ENCODE peak calls at places on chromosomes 11 and 22, in seven cellular contexts. B is GM19239, G is ACHN, R is psoas muscle, J is activated T-cell treated with anti-CD3 and anti-CD28 coated beads for 4 hours, L is NCI-H1092, Q is transverse colon. M is an unnamed sample.

GRCh38 chr11:8281266-8281665 is 17.6 kb upstream of the LMO1 start:
- DNase-seq in B (no peak), G (no peak), R (no peak), J (no peak), L (no peak), Q (no peak), M (no peak)

GRCh38 chr11:59135648-59136461 is 6.8 kb upstream of the FAM111A start:
- DNase-seq in B (peak; percentile 49), G (peak; percentile 72), R (peak; percentile 87), J (peak; percentile 86), L (peak; percentile 79), Q (peak; percentile 85), M (peak; percentile 78)

GRCh38 chr11:88320149-88320559 is 17.4 kb downstream of the CTSC start:
- DNase-seq in B (no peak), G (no peak), R (no peak), J (no peak), L (no peak), Q (no peak), M (no peak)

GRCh38 chr11:12640355-12640754 is 33.9 kb upstream of the TEAD1 start:
- DNase-seq in B (no peak), G (no peak), R (no peak), J (no peak), L (no peak), Q (no peak), M (no peak)

GRCh38 chr11:8587915-8588314 is 6.1 kb downstream of the STK33 start:
- DNase-seq in B (no peak), G (no peak), R (no peak), J (no peak), L (no peak), Q (no peak), M (no peak)

GRCh38 chr22:50432131-50432870 is 42.5 kb downstream of the SBF1 start:
- DNase-seq in B (no peak), G (no peak), R (peak; percentile 52), J (no peak), L (no peak), Q (no peak), M (no peak)

GRCh38 chr11:13535819-13536218 is 40.0 kb upstream of the PTH start:
- DNase-seq in B (no peak), G (no peak), R (no peak), J (no peak), L (no peak), Q (no peak), M (no peak)

GRCh38 chr22:40703731-40704130 is 24.4 kb downstream of the MCHR1 start:
- DNase-seq in B (no peak), G (no peak), R (peak; percentile 39), J (no peak), L (no peak), Q (no peak), M (no peak)

GRCh38 chr22:35397095-35397904 is 2.6 kb upstream of the MCM5 start:
- DNase-seq in B (no peak), G (peak; percentile 78), R (no peak), J (no peak), L (no peak), Q (no peak), M (no peak)

GRCh38 chr11:9714540-9714939 is 50.7 kb downstream of the SWAP70 start:
- DNase-seq in B (no peak), G (no peak), R (no peak), J (no peak), L (no peak), Q (no peak), M (no peak)

GRCh38 chr11:124717786-124718634 is 21.7 kb upstream of the NRGN start:
- DNase-seq in B (no peak), G (peak; percentile 25), R (peak; percentile 62), J (no peak), L (no peak), Q (no peak), M (no peak)

GRCh38 chr11:123454060-123454651 is 24.1 kb downstream of the GRAMD1B start:
- DNase-seq in B (no peak), G (no peak), R (no peak), J (no peak), L (no peak), Q (peak; percentile 24), M (no peak)

GRCh38 chr11:114199051-114199450 is 97.1 kb upstream of the NNMT start:
- DNase-seq in B (no peak), G (no peak), R (no peak), J (no peak), L (no peak), Q (no peak), M (no peak)

GRCh38 chr11:36403661-36404060 is 106.4 kb downstream of the TRAF6 start:
- DNase-seq in B (no peak), G (no peak), R (no peak), J (no peak), L (no peak), Q (no peak), M (no peak)

GRCh38 chr11:31987118-31988005 is 103.5 kb upstream of the RCN1 start:
- DNase-seq in B (no peak), G (no peak), R (no peak), J (no peak), L (no peak), Q (no peak), M (no peak)

GRCh38 chr11:72091292-72091691 is 10.6 kb downstream of the LRRC51 start:
- DNase-seq in B (peak; percentile 54), G (peak; percentile 57), R (peak; percentile 84), J (peak; percentile 67), L (peak; percentile 53), Q (peak; percentile 82), M (peak; percentile 70)

GRCh38 chr22:24441406-24442351 is 14.3 kb downstream of the ADORA2A start:
- DNase-seq in B (no peak), G (no peak), R (peak; percentile 51), J (no peak), L (no peak), Q (no peak), M (no peak)

GRCh38 chr11:106398396-106399074 is 321.1 kb downstream of the AASDHPPT start:
- DNase-seq in B (no peak), G (peak; percentile 71), R (no peak), J (no peak), L (no peak), Q (no peak), M (no peak)

GRCh38 chr22:42664976-42665831 is 16.0 kb upstream of the CYB5R3 start:
- DNase-seq in B (no peak), G (no peak), R (no peak), J (no peak), L (no peak), Q (no peak), M (no peak)

GRCh38 chr11:66100272-66101037 is 30.4 kb downstream of the PACS1 start:
- DNase-seq in B (peak; percentile 52), G (peak; percentile 59), R (peak; percentile 64), J (peak; percentile 36), L (peak; percentile 94), Q (peak; percentile 64), M (no peak)

GRCh38 chr11:3840870-3841425 is at the start of gene RHOG:
- DNase-seq in B (peak; percentile 71), G (peak; percentile 78), R (peak; percentile 92), J (no peak), L (peak; percentile 48), Q (peak; percentile 88), M (peak; percentile 70)

GRCh38 chr11:113106507-113106906 is 145.3 kb downstream of the NCAM1 start:
- DNase-seq in B (no peak), G (peak; percentile 36), R (no peak), J (no peak), L (no peak), Q (no peak), M (no peak)

GRCh38 chr11:61281581-61282250 is 13.4 kb downstream of the VWCE start:
- DNase-seq in B (no peak), G (no peak), R (peak; percentile 64), J (no peak), L (no peak), Q (peak; percentile 81), M (peak; percentile 18)

GRCh38 chr11:73258104-73258684 is 13.9 kb upstream of the P2RY6 start:
- DNase-seq in B (no peak), G (no peak), R (no peak), J (no peak), L (no peak), Q (no peak), M (no peak)

GRCh38 chr11:15378941-15379340 is 264.2 kb downstream of the INSC start:
- DNase-seq in B (no peak), G (no peak), R (no peak), J (no peak), L (no peak), Q (no peak), M (no peak)

GRCh38 chr11:78220218-78221157 is 31.8 kb downstream of the USP35 start:
- DNase-seq in B (no peak), G (no peak), R (no peak), J (no peak), L (no peak), Q (no peak), M (no peak)

GRCh38 chr11:46655631-46656030 is 38.3 kb downstream of the ATG13 start:
- DNase-seq in B (no peak), G (no peak), R (no peak), J (no peak), L (no peak), Q (no peak), M (no peak)

GRCh38 chr11:12017865-12018453 is 9.5 kb upstream of the DKK3 start:
- DNase-seq in B (no peak), G (no peak), R (no peak), J (no peak), L (no peak), Q (no peak), M (no peak)

GRCh38 chr11:2295971-2296912 is 5.5 kb downstream of the C11orf21 start:
- DNase-seq in B (no peak), G (no peak), R (peak; percentile 33), J (no peak), L (no peak), Q (no peak), M (no peak)

GRCh38 chr11:114135737-114136151 is 76.2 kb downstream of the ZBTB16 start:
- DNase-seq in B (no peak), G (no peak), R (no peak), J (no peak), L (no peak), Q (no peak), M (no peak)

GRCh38 chr11:125257185-125257584 is 92.6 kb downstream of the PKNOX2 start:
- DNase-seq in B (no peak), G (no peak), R (no peak), J (no peak), L (no peak), Q (no peak), M (no peak)

GRCh38 chr11:120738516-120739046 is 227.0 kb downstream of the GRIK4 start:
- DNase-seq in B (no peak), G (no peak), R (no peak), J (no peak), L (no peak), Q (no peak), M (no peak)

GRCh38 chr11:8375460-8375859 is 111.8 kb upstream of the LMO1 start:
- DNase-seq in B (no peak), G (no peak), R (no peak), J (no peak), L (no peak), Q (no peak), M (no peak)

GRCh38 chr11:9210922-9211320 is 54.2 kb downstream of the DENND5A start:
- DNase-seq in B (no peak), G (no peak), R (no peak), J (no peak), L (no peak), Q (no peak), M (no peak)

GRCh38 chr22:30301995-30302809 is 12.9 kb upstream of the CASTOR1 start:
- DNase-seq in B (no peak), G (no peak), R (peak; percentile 70), J (no peak), L (no peak), Q (peak; percentile 70), M (peak; percentile 59)

GRCh38 chr11:47863189-47863892 is 15.2 kb upstream of the NUP160 start:
- DNase-seq in B (no peak), G (no peak), R (no peak), J (no peak), L (no peak), Q (no peak), M (no peak)

GRCh38 chr11:83768476-83768875 is 482.3 kb upstream of the CCDC90B start:
- DNase-seq in B (no peak), G (no peak), R (no peak), J (no peak), L (no peak), Q (no peak), M (no peak)

GRCh38 chr11:120710354-120711187 is 199.0 kb downstream of the GRIK4 start:
- DNase-seq in B (no peak), G (peak; percentile 70), R (peak; percentile 71), J (no peak), L (no peak), Q (peak; percentile 58), M (peak; percentile 36)